ENCODE peak calls at places on chromosomes 2 and 18, in eight cellular contexts. K is stomach, Y is adrenal gland, R is RWPE1, P is WTC11, Z is GM04503, F is DMS53, C is endothelial cell of umbilical vein. B is an unnamed sample.

GRCh38 chr2:74696758-74697327 is 42.8 kb downstream of the SEMA4F start:
- DNase-seq in Y (no peak), Z (no peak), K (no peak), P (no peak), R (no peak), C (no peak), F (no peak), B (peak)

GRCh38 chr18:67845035-67845434 is 328.5 kb upstream of the DSEL start:
- DNase-seq in Y (no peak), P (no peak), F (peak), C (peak), K (no peak), R (no peak), Z (no peak), B (peak)

GRCh38 chr2:48482313-48482712 is 47.6 kb upstream of the STON1 start:
- DNase-seq in Z (no peak), K (no peak), C (peak), P (no peak), R (no peak), F (no peak), Y (no peak), B (peak)

GRCh38 chr2:173496746-173497145 is 142.1 kb downstream of the CDCA7 start:
- DNase-seq in P (no peak), Z (peak), R (no peak), C (no peak), F (no peak), Y (no peak), K (no peak), B (peak)

GRCh38 chr2:163571423-163572102 is 164.2 kb downstream of the FIGN start:
- DNase-seq in K (no peak), C (no peak), F (no peak), R (no peak), P (no peak), Z (no peak), Y (no peak), B (no peak)

GRCh38 chr2:72159211-72159610 is 11.5 kb upstream of the CYP26B1 start:
- DNase-seq in F (no peak), Y (no peak), Z (no peak), C (no peak), P (no peak), R (no peak), K (no peak), B (no peak)

GRCh38 chr2:137607722-137608121 is 356.6 kb upstream of the HNMT start:
- DNase-seq in Z (no peak), R (no peak), Y (no peak), F (no peak), C (no peak), K (no peak), P (no peak), B (no peak)

GRCh38 chr2:10397297-10397875 is 50.7 kb downstream of the ODC1 start:
- DNase-seq in K (no peak), C (no peak), R (no peak), F (no peak), Z (no peak), Y (no peak), P (no peak), B (no peak)

GRCh38 chr2:183996825-183997823 is 601.2 kb upstream of the ZNF804A start:
- DNase-seq in P (no peak), R (no peak), Z (no peak), F (peak), Y (no peak), K (peak), C (no peak), B (no peak)

GRCh38 chr2:196453613-196454047 is 185.9 kb upstream of the CCDC150 start:
- DNase-seq in C (peak), Y (peak), R (peak), K (no peak), Z (no peak), P (peak), F (peak), B (peak)

GRCh38 chr18:61308009-61308408 is 25.2 kb upstream of the CDH20 start:
- DNase-seq in F (no peak), Z (no peak), C (no peak), Y (no peak), P (no peak), K (no peak), R (no peak), B (no peak)

GRCh38 chr2:55804535-55804934 is 110.9 kb upstream of the PNPT1 start:
- DNase-seq in P (no peak), Z (no peak), R (no peak), K (no peak), F (no peak), Y (no peak), C (no peak), B (no peak)

GRCh38 chr2:240373289-240373885 is 62.1 kb upstream of the GPC1 start:
- DNase-seq in R (no peak), K (no peak), C (no peak), Y (no peak), Z (no peak), P (no peak), F (no peak), B (no peak)

GRCh38 chr2:27128810-27129571 is 5.4 kb downstream of the ABHD1 start:
- DNase-seq in K (no peak), C (no peak), Z (no peak), R (no peak), P (no peak), F (no peak), Y (no peak), B (no peak)

GRCh38 chr18:36831139-36831538 is 2.2 kb downstream of the KIAA1328 start:
- DNase-seq in K (no peak), P (no peak), Z (no peak), R (no peak), Y (no peak), C (peak), F (no peak), B (peak)

GRCh38 chr18:66616523-66616983 is 12.7 kb upstream of the CDH19 start:
- DNase-seq in K (no peak), R (no peak), Z (no peak), F (peak), Y (no peak), C (peak), P (peak), B (no peak)

GRCh38 chr18:63979409-63979908 is 9.6 kb downstream of the SERPINB8 start:
- DNase-seq in K (peak), Y (peak), C (peak), P (peak), F (peak), Z (no peak), R (peak), B (peak)

GRCh38 chr2:96304606-96305005 is 740 bp downstream of the SNRNP200 start:
- DNase-seq in C (no peak), Z (no peak), K (no peak), F (no peak), P (no peak), Y (no peak), R (no peak), B (no peak)

GRCh38 chr2:60484080-60484737 is 69.2 kb downstream of the BCL11A start:
- DNase-seq in F (no peak), C (no peak), Y (no peak), R (no peak), Z (peak), P (no peak), K (no peak), B (no peak)

GRCh38 chr2:207767461-207768167 is 2.1 kb downstream of the FZD5 start:
- DNase-seq in P (peak), K (peak), C (peak), F (peak), Z (no peak), R (peak), Y (peak), B (peak)

GRCh38 chr2:242052421-242052820 is 182.9 kb downstream of the RTP5 start:
- DNase-seq in P (no peak), C (no peak), Z (no peak), R (no peak), Y (no peak), K (peak), F (no peak), B (no peak)

GRCh38 chr2:85278361-85278760 is 49.4 kb downstream of the TGOLN2 start:
- DNase-seq in C (no peak), Y (no peak), R (no peak), F (no peak), P (no peak), K (no peak), Z (no peak), B (peak)

GRCh38 chr2:128521482-128521881 is 202.8 kb upstream of the HS6ST1 start:
- DNase-seq in P (no peak), R (no peak), F (no peak), C (no peak), Y (no peak), Z (no peak), K (no peak), B (no peak)

GRCh38 chr2:175742367-175742766 is 259.7 kb downstream of the LNPK start:
- DNase-seq in K (no peak), Y (no peak), Z (peak), P (no peak), R (no peak), F (no peak), C (no peak), B (peak)

GRCh38 chr2:167001165-167001564 is 112.9 kb downstream of the XIRP2 start:
- DNase-seq in Z (no peak), Y (no peak), F (no peak), R (no peak), P (no peak), C (no peak), K (no peak), B (no peak)

GRCh38 chr2:63818276-63818675 is 23.4 kb upstream of the UGP2 start:
- DNase-seq in C (no peak), Z (no peak), Y (no peak), K (no peak), P (no peak), R (no peak), F (no peak), B (no peak)

GRCh38 chr2:120875431-120875830 is 139.8 kb downstream of the GLI2 start:
- DNase-seq in Y (no peak), P (no peak), C (no peak), Z (peak), F (no peak), R (no peak), K (no peak), B (no peak)

GRCh38 chr18:22102948-22103663 is 66.3 kb upstream of the GATA6 start:
- DNase-seq in C (peak), P (no peak), Z (no peak), R (no peak), F (no peak), Y (no peak), K (no peak), B (no peak)